ENCODE peak calls at places on chromosomes 4 and X, in ten cellular contexts. One of them, this sample, is unnamed.

GRCh38 chr4:16667464-16667863 is 231.0 kb downstream of the LDB2 start:
- DNase-seq in ELR: peak; percentile 93
- DNase-seq in epithelial cell of prostate: no peak
- DNase-seq in activated T-cell treated with anti-CD3 and anti-CD28 coated beads, Interleukin-2, amount 50 U/mL, for 4 hours: no peak
- DNase-seq in iPS-NIHi11: no peak
- DNase-seq in memory B cell: no peak
- DNase-seq in M059J: peak; percentile 94
- DNase-seq in stimulated activated CD4-positive, alpha-beta T cell treated with anti-CD3 and anti-CD28 coated beads, Interleukin-1b, Interleukin-23, amount 100 ng/mL, for 48 hours: no peak
- DNase-seq in esophagus squamous epithelium: no peak
- DNase-seq in mesendoderm: no peak
- DNase-seq in this sample: no peak

GRCh38 chrX:19739683-19740082 is 147.7 kb downstream of the SH3KBP1 start:
- DNase-seq in stimulated activated CD4-positive, alpha-beta T cell treated with anti-CD3 and anti-CD28 coated beads, Interleukin-1b, Interleukin-23, amount 100 ng/mL, for 48 hours: peak; percentile 25
- DNase-seq in M059J: peak; percentile 81
- DNase-seq in iPS-NIHi11: peak; percentile 65
- DNase-seq in mesendoderm: peak; percentile 70
- DNase-seq in epithelial cell of prostate: no peak
- DNase-seq in activated T-cell treated with anti-CD3 and anti-CD28 coated beads, Interleukin-2, amount 50 U/mL, for 4 hours: peak; percentile 40
- DNase-seq in memory B cell: peak; percentile 41
- DNase-seq in esophagus squamous epithelium: no peak
- DNase-seq in ELR: peak; percentile 82
- DNase-seq in this sample: peak; percentile 30

GRCh38 chr4:127501103-127501502 is 131.7 kb upstream of the INTU start:
- DNase-seq in esophagus squamous epithelium: no peak
- DNase-seq in activated T-cell treated with anti-CD3 and anti-CD28 coated beads, Interleukin-2, amount 50 U/mL, for 4 hours: no peak
- DNase-seq in M059J: peak; percentile 16
- DNase-seq in stimulated activated CD4-positive, alpha-beta T cell treated with anti-CD3 and anti-CD28 coated beads, Interleukin-1b, Interleukin-23, amount 100 ng/mL, for 48 hours: no peak
- DNase-seq in ELR: peak; percentile 9
- DNase-seq in memory B cell: no peak
- DNase-seq in mesendoderm: no peak
- DNase-seq in epithelial cell of prostate: no peak
- DNase-seq in iPS-NIHi11: no peak
- DNase-seq in this sample: no peak

GRCh38 chr4:41098093-41098492 is 116.2 kb downstream of the APBB2 start:
- DNase-seq in stimulated activated CD4-positive, alpha-beta T cell treated with anti-CD3 and anti-CD28 coated beads, Interleukin-1b, Interleukin-23, amount 100 ng/mL, for 48 hours: no peak
- DNase-seq in memory B cell: no peak
- DNase-seq in epithelial cell of prostate: no peak
- DNase-seq in esophagus squamous epithelium: no peak
- DNase-seq in M059J: no peak
- DNase-seq in activated T-cell treated with anti-CD3 and anti-CD28 coated beads, Interleukin-2, amount 50 U/mL, for 4 hours: no peak
- DNase-seq in iPS-NIHi11: no peak
- DNase-seq in ELR: no peak
- DNase-seq in mesendoderm: peak; percentile 31
- DNase-seq in this sample: no peak

GRCh38 chr4:145069361-145069760 is 28.6 kb downstream of the ANAPC10 start:
- DNase-seq in mesendoderm: peak; percentile 66
- DNase-seq in epithelial cell of prostate: no peak
- DNase-seq in stimulated activated CD4-positive, alpha-beta T cell treated with anti-CD3 and anti-CD28 coated beads, Interleukin-1b, Interleukin-23, amount 100 ng/mL, for 48 hours: no peak
- DNase-seq in M059J: peak; percentile 68
- DNase-seq in esophagus squamous epithelium: no peak
- DNase-seq in iPS-NIHi11: no peak
- DNase-seq in memory B cell: no peak
- DNase-seq in activated T-cell treated with anti-CD3 and anti-CD28 coated beads, Interleukin-2, amount 50 U/mL, for 4 hours: no peak
- DNase-seq in ELR: peak; percentile 83
- DNase-seq in this sample: no peak

GRCh38 chrX:105658136-105658535 is 164.2 kb upstream of the NRK start:
- DNase-seq in M059J: no peak
- DNase-seq in epithelial cell of prostate: no peak
- DNase-seq in esophagus squamous epithelium: no peak
- DNase-seq in activated T-cell treated with anti-CD3 and anti-CD28 coated beads, Interleukin-2, amount 50 U/mL, for 4 hours: no peak
- DNase-seq in ELR: peak; percentile 3
- DNase-seq in memory B cell: no peak
- DNase-seq in mesendoderm: no peak
- DNase-seq in iPS-NIHi11: no peak
- DNase-seq in stimulated activated CD4-positive, alpha-beta T cell treated with anti-CD3 and anti-CD28 coated beads, Interleukin-1b, Interleukin-23, amount 100 ng/mL, for 48 hours: no peak
- DNase-seq in this sample: no peak

GRCh38 chr4:168562021-168562691 is 65.3 kb downstream of the PALLD start:
- DNase-seq in mesendoderm: no peak
- DNase-seq in iPS-NIHi11: no peak
- DNase-seq in M059J: peak; percentile 64
- DNase-seq in ELR: peak; percentile 75
- DNase-seq in epithelial cell of prostate: no peak
- DNase-seq in stimulated activated CD4-positive, alpha-beta T cell treated with anti-CD3 and anti-CD28 coated beads, Interleukin-1b, Interleukin-23, amount 100 ng/mL, for 48 hours: no peak
- DNase-seq in memory B cell: no peak
- DNase-seq in esophagus squamous epithelium: no peak
- DNase-seq in activated T-cell treated with anti-CD3 and anti-CD28 coated beads, Interleukin-2, amount 50 U/mL, for 4 hours: no peak
- DNase-seq in this sample: no peak

GRCh38 chrX:17511556-17511955 is 136.6 kb downstream of the NHS start:
- DNase-seq in stimulated activated CD4-positive, alpha-beta T cell treated with anti-CD3 and anti-CD28 coated beads, Interleukin-1b, Interleukin-23, amount 100 ng/mL, for 48 hours: no peak
- DNase-seq in iPS-NIHi11: no peak
- DNase-seq in M059J: peak; percentile 56
- DNase-seq in esophagus squamous epithelium: no peak
- DNase-seq in epithelial cell of prostate: no peak
- DNase-seq in activated T-cell treated with anti-CD3 and anti-CD28 coated beads, Interleukin-2, amount 50 U/mL, for 4 hours: no peak
- DNase-seq in ELR: peak; percentile 22
- DNase-seq in mesendoderm: no peak
- DNase-seq in memory B cell: no peak
- DNase-seq in this sample: no peak